ENCODE peak calls at places on chromosome 2, in six cellular contexts. T is NCI-H226; J is stimulated activated CD4-positive, alpha-beta T cell treated with anti-CD3 and anti-CD28 coated beads, Interleukin-4, amount 100 ng/mL, for 24 hours; X is dermis blood vessel endothelial cell; A is T-cell; B is B cell. Q is an unnamed sample.

GRCh38 chr2:226078656-226079055 is 679.1 kb downstream of the NYAP2 start:
- DNase-seq in T (no peak), J (no peak), X (no peak), A (no peak), B (no peak), Q (no peak)

GRCh38 chr2:157806426-157806825 is 69.7 kb downstream of the ACVR1 start:
- DNase-seq in T (peak), J (no peak), X (no peak), A (no peak), B (no peak), Q (no peak)

GRCh38 chr2:26976242-26976641 is 5.8 kb downstream of the MAPRE3 start:
- DNase-seq in T (no peak), J (no peak), X (no peak), A (no peak), B (no peak), Q (no peak)

GRCh38 chr2:237374284-237375060 is 39.5 kb downstream of the COL6A3 start:
- DNase-seq in T (no peak), J (no peak), X (no peak), A (no peak), B (no peak), Q (no peak)

GRCh38 chr2:200509227-200509607 is 651 bp downstream of the KCTD18 start:
- DNase-seq in T (no peak), J (peak), X (peak), A (no peak), B (no peak), Q (peak)

GRCh38 chr2:196442211-196442610 is 197.3 kb upstream of the CCDC150 start:
- DNase-seq in T (peak), J (no peak), X (peak), A (no peak), B (no peak), Q (no peak)

GRCh38 chr2:42770288-42771131 is 6.6 kb upstream of the OXER1 start:
- DNase-seq in T (peak), J (no peak), X (peak), A (no peak), B (no peak), Q (peak)

GRCh38 chr2:147844691-147845607 is at the start of gene ACVR2A:
- DNase-seq in T (peak), J (peak), X (peak), A (peak), B (no peak), Q (peak)

GRCh38 chr2:239398536-239398935 is 2.3 kb downstream of the HDAC4 start:
- DNase-seq in T (no peak), J (no peak), X (no peak), A (no peak), B (no peak), Q (no peak)

GRCh38 chr2:1833726-1834125 is 89.4 kb upstream of the PXDN start:
- DNase-seq in T (no peak), J (no peak), X (no peak), A (no peak), B (no peak), Q (no peak)

GRCh38 chr2:122660786-122661634 is 905.6 kb downstream of the TSN start:
- DNase-seq in T (no peak), J (no peak), X (no peak), A (no peak), B (no peak), Q (no peak)

GRCh38 chr2:112142525-112143078 is 4.4 kb downstream of the FBLN7 start:
- DNase-seq in T (no peak), J (no peak), X (no peak), A (no peak), B (no peak), Q (no peak)

GRCh38 chr2:219739061-219739460 is 111.6 kb downstream of the SLC4A3 start:
- DNase-seq in T (no peak), J (no peak), X (no peak), A (no peak), B (no peak), Q (no peak)

GRCh38 chr2:210584834-210585233 is 28.4 kb downstream of the CPS1 start:
- DNase-seq in T (no peak), J (no peak), X (peak), A (no peak), B (no peak), Q (no peak)

GRCh38 chr2:74764429-74765272 is 69.3 kb upstream of the HK2 start:
- DNase-seq in T (no peak), J (no peak), X (peak), A (no peak), B (no peak), Q (no peak)

GRCh38 chr2:169933124-169933711 is 106.0 kb downstream of the UBR3 start:
- DNase-seq in T (peak), J (no peak), X (peak), A (no peak), B (no peak), Q (peak)

GRCh38 chr2:65489269-65489668 is 56.9 kb upstream of the SPRED2 start:
- DNase-seq in T (no peak), J (no peak), X (no peak), A (no peak), B (no peak), Q (no peak)